ENCODE peak calls at places on chromosome X, in nine cellular contexts. T, N, M, O, W, G, Y, L and K are unnamed samples.

GRCh38 chrX:80810365-80810978 is 795 bp upstream of the BRWD3 start:
- DNase-seq in W (no peak), M (no peak), O (no peak), G (no peak), T (no peak), N (no peak), L (no peak), Y (no peak), K (peak; percentile 0)

GRCh38 chrX:68163446-68163845 is 269.8 kb downstream of the OPHN1 start:
- DNase-seq in N (peak; percentile 42), M (no peak), O (peak; percentile 71), T (no peak), Y (peak; percentile 62), G (no peak), L (no peak), W (no peak), K (peak; percentile 29)

GRCh38 chrX:135740683-135741149 is 27.3 kb downstream of the CT45A3 start:
- DNase-seq in Y (no peak), W (no peak), M (no peak), G (no peak), N (peak; percentile 64), L (peak; percentile 44), O (peak; percentile 0), T (no peak), K (no peak)

GRCh38 chrX:36978886-36979285 is 29.3 kb upstream of the FAM47C start:
- DNase-seq in W (no peak), T (no peak), N (no peak), O (no peak), M (no peak), Y (peak; percentile 54), L (no peak), G (no peak), K (peak; percentile 0)

GRCh38 chrX:41090568-41091238 is 5.5 kb downstream of the USP9X start:
- DNase-seq in M (no peak), O (no peak), T (no peak), L (no peak), W (no peak), N (no peak), Y (no peak), G (no peak), K (no peak)

GRCh38 chrX:134846042-134846441 is 144.7 kb upstream of the SMIM10 start:
- DNase-seq in Y (no peak), N (no peak), M (no peak), O (no peak), T (no peak), G (no peak), L (no peak), W (no peak), K (no peak)

GRCh38 chrX:23783569-23784486 is 855 bp downstream of the SAT1 start:
- DNase-seq in M (no peak), Y (peak; percentile 16), T (no peak), O (peak; percentile 29), N (no peak), W (no peak), G (no peak), L (peak; percentile 40), K (no peak)

GRCh38 chrX:17081535-17081934 is 135.1 kb downstream of the REPS2 start:
- DNase-seq in O (peak; percentile 2), T (no peak), Y (no peak), M (no peak), L (no peak), G (no peak), N (no peak), W (no peak), K (peak; percentile 11)

GRCh38 chrX:31201503-31201902 is 129.7 kb upstream of the FTHL17 start:
- DNase-seq in Y (no peak), N (no peak), G (no peak), M (no peak), L (no peak), T (no peak), W (no peak), O (no peak), K (no peak)

GRCh38 chrX:139967300-139967699 is 2.0 kb upstream of the CXorf66 start:
- DNase-seq in G (no peak), T (no peak), Y (peak; percentile 2), M (no peak), L (peak; percentile 6), N (no peak), W (no peak), O (peak; percentile 22), K (no peak)

GRCh38 chrX:17719651-17720050 is 17.6 kb upstream of the SCML1 start:
- DNase-seq in L (no peak), G (no peak), W (no peak), Y (no peak), O (no peak), N (no peak), M (no peak), T (no peak), K (no peak)

GRCh38 chrX:121479406-121479805 is 432.0 kb downstream of the GLUD2 start:
- DNase-seq in W (peak; percentile 0), T (no peak), Y (peak; percentile 27), N (no peak), O (peak; percentile 1), L (no peak), G (no peak), M (no peak), K (no peak)

GRCh38 chrX:155744534-155744933 is 131.8 kb upstream of the TMLHE start:
- DNase-seq in N (no peak), W (no peak), Y (no peak), L (no peak), T (no peak), M (no peak), G (no peak), O (no peak), K (no peak)
- H3K4me3 ChIP-seq in N (no peak overlapping the region), W (no peak overlapping the region), Y (no peak overlapping the region), L (no peak overlapping the region), T (no peak overlapping the region), M (no peak overlapping the region), G (no peak overlapping the region), O (no peak overlapping the region), K (no peak overlapping the region)

DNA sequence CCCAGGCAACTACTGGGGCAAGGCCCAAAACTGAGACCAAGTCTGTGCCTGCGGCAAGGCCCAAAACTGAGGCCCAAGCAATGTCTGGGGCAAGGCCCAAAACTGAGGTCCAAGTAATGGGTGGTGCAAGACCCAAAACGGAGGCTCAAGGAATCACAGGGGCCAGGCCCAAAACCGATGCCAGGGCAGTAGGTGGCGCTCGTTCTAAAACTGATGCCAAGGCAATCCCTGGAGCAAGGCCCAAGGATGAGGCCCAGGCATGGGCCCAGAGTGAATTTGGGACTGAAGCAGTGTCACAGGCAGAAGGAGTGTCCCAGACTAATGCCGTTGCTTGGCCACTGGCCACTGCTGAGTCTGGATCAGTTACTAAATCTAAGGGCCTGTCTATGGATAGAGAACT is 2.7 kb downstream of the GPRASP2 start:
- DNase-seq in G (no peak), Y (peak; percentile 7), M (no peak), L (no peak), T (no peak), W (no peak), N (no peak), O (no peak), K (peak; percentile 3)
- TF ChIP-seq CTCF in G (no peak), Y (peak; percentile 0), M (no peak), L (no peak), T (no peak), W (no peak), N (no peak), O (no peak), K (peak; percentile 11)

GRCh38 chrX:107154787-107155620 is 36.4 kb upstream of the RBM41 start:
- DNase-seq in M (no peak), O (peak; percentile 5), Y (peak; percentile 59), G (no peak), W (peak; percentile 14), L (peak; percentile 0), T (no peak), N (no peak), K (no peak)
- H3K4me3 ChIP-seq in M (no peak overlapping the region), O (no peak overlapping the region), Y (no peak overlapping the region), G (no peak overlapping the region), W (no peak overlapping the region), L (no peak overlapping the region), T (no peak overlapping the region), N (no peak overlapping the region), K (no peak overlapping the region)

DNA sequence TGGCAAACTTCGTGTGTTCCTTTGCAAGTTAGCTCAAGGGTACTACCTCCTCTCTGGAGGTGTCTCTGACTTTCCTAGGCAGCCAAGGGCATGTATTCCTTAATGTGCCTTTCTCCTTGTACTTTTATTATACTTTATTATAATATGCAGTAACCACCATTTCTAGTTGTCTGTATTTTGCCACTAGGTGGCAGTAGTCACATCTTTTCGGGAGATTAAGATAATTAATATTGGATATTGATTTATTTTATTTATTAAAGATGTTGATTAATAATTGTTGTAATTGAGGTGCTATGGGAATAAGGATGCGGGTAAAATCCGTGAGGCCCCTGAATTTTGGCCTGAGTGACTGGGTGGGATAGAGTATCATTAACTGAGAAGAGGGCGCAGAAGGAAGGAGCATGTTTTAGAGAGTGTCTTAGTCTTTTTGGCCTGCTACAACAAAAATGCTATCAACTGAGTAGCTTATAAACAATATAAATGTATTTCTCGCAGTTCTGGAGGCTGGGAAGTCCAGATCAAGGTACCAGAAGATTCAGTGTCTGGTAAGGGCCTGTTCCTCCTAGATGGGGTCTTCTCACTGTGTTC is 153.3 kb downstream of the TMEM164 start:
- DNase-seq in T (no peak), M (no peak), O (peak; percentile 28), W (no peak), Y (no peak), G (no peak), N (peak; percentile 21), L (no peak), K (peak; percentile 9)
- TF ChIP-seq CTCF in T (peak; percentile 27), M (no peak), O (peak; percentile 22), W (no peak), Y (peak; percentile 57), G (peak; percentile 44), N (peak; percentile 30), L (peak; percentile 24), K (peak; percentile 49)

GRCh38 chrX:132766452-132766851 is 192.0 kb downstream of the HS6ST2 start:
- DNase-seq in L (no peak), W (no peak), O (no peak), G (no peak), N (no peak), M (no peak), T (no peak), Y (no peak), K (no peak)
- H3K4me3 ChIP-seq in L (no peak overlapping the region), W (no peak overlapping the region), O (no peak overlapping the region), G (no peak overlapping the region), N (no peak overlapping the region), M (no peak overlapping the region), T (no peak overlapping the region), Y (no peak overlapping the region), K (no peak overlapping the region)

GRCh38 chrX:53133400-53133799 is 39.5 kb downstream of the KANTR start:
- DNase-seq in N (no peak), L (no peak), G (no peak), T (no peak), W (no peak), O (no peak), Y (no peak), M (no peak), K (no peak)

GRCh38 chrX:53135581-53135980 is 41.6 kb downstream of the KANTR start:
- DNase-seq in G (no peak), T (peak; percentile 60), L (no peak), Y (no peak), M (no peak), W (no peak), N (no peak), O (no peak), K (no peak)
- TF ChIP-seq CTCF in G (no peak), T (no peak), L (no peak), Y (no peak), M (no peak), W (no peak), N (no peak), O (no peak), K (no peak)

GRCh38 chrX:413322-414201 is 26.9 kb upstream of the PPP2R3B start:
- DNase-seq in M (no peak), Y (no peak), W (no peak), N (no peak), O (peak; percentile 27), L (no peak), T (peak; percentile 15), G (peak; percentile 63), K (peak; percentile 25)
- H3K4me3 ChIP-seq in M (no peak overlapping the region), Y (no peak overlapping the region), W (no peak overlapping the region), N (no peak overlapping the region), O (no peak overlapping the region), L (no peak overlapping the region), T (peak overlapping the region; percentile 49), G (peak overlapping the region; percentile 19), K (no peak overlapping the region)